ENCODE peak calls at places on chromosomes 3 and 15, in nine cellular contexts. S is lower lobe of right lung; R is NCI-H748 treated with DMSO at 0.1 percent for 48 hours; D is HT1080; O is stimulated activated naive B cell treated with anti-CD40 and anti-IgM and Interleukin-4, amounts not matched to agents 10 μg/mL and 1 μg/mL and 100 μg/mL, for 72 hours; P is chondrocyte; C is endothelial cell; H is stimulated activated CD8-positive, alpha-beta memory T cell treated with anti-CD3 and anti-CD28 coated beads, Interleukin-15, amount 100 ng/mL, for 24 hours; W is Right ventricle myocardium superior. Y is an unnamed sample.

GRCh38 chr3:169034401-169034800 is 629.1 kb downstream of the MECOM start:
- DNase-seq in R (no peak), H (no peak), O (no peak), D (peak), S (no peak), C (no peak), W (no peak), P (no peak), Y (no peak)

GRCh38 chr3:192917258-192917507 is 473 bp downstream of the MB21D2 start:
- DNase-seq in C (peak), H (no peak), S (no peak), R (no peak), P (no peak), W (no peak), O (no peak), D (no peak), Y (no peak)

GRCh38 chr3:187987919-187988318 is 166.0 kb upstream of the LPP start:
- DNase-seq in S (no peak), D (no peak), W (no peak), C (no peak), P (no peak), R (no peak), H (no peak), O (no peak), Y (no peak)

GRCh38 chr15:77768107-77768506 is 135.4 kb upstream of the LINGO1 start:
- DNase-seq in R (no peak), W (no peak), H (no peak), S (no peak), D (no peak), C (no peak), P (no peak), O (no peak), Y (no peak)

GRCh38 chr3:126315083-126315658 is 42.0 kb downstream of the KLF15 start:
- DNase-seq in W (no peak), P (no peak), D (no peak), O (no peak), H (no peak), S (no peak), R (no peak), C (no peak), Y (no peak)

GRCh38 chr3:22040150-22040549 is 289.1 kb upstream of the ZNF385D start:
- DNase-seq in C (no peak), D (no peak), P (no peak), S (no peak), H (no peak), R (no peak), O (no peak), W (no peak), Y (no peak)

GRCh38 chr15:39312984-39313383 is 267.9 kb upstream of the THBS1 start:
- DNase-seq in P (no peak), D (no peak), R (no peak), C (no peak), W (no peak), S (no peak), O (no peak), H (no peak), Y (peak)

GRCh38 chr3:108862865-108863798 is 40.5 kb downstream of the TRAT1 start:
- DNase-seq in O (no peak), W (no peak), H (no peak), P (no peak), D (peak), S (no peak), R (no peak), C (no peak), Y (no peak)

GRCh38 chr3:40073310-40074007 is 236.0 kb upstream of the EIF1B start:
- DNase-seq in O (no peak), C (peak), S (no peak), W (no peak), R (no peak), D (peak), H (no peak), P (no peak), Y (no peak)

GRCh38 chr3:125185758-125186245 is 26.7 kb downstream of the SLC12A8 start:
- DNase-seq in W (no peak), C (no peak), H (no peak), O (no peak), R (no peak), P (no peak), D (no peak), S (no peak), Y (no peak)

GRCh38 chr3:172317984-172318383 is 130.3 kb downstream of the GHSR start:
- DNase-seq in R (no peak), S (peak), D (peak), C (no peak), W (peak), P (no peak), H (no peak), O (no peak), Y (no peak)

GRCh38 chr15:61339526-61339925 is 110.4 kb upstream of the RORA start:
- DNase-seq in R (no peak), P (no peak), W (no peak), D (no peak), H (no peak), C (no peak), S (no peak), O (no peak), Y (no peak)

GRCh38 chr15:80709542-80709941 is 14.4 kb downstream of the ABHD17C start:
- DNase-seq in H (no peak), C (no peak), W (no peak), D (no peak), P (no peak), S (peak), O (no peak), R (peak), Y (no peak)

GRCh38 chr3:64684715-64685261 is 3.0 kb downstream of the ADAMTS9 start:
- DNase-seq in D (peak), W (peak), O (no peak), P (no peak), S (peak), C (peak), H (no peak), R (no peak), Y (no peak)

GRCh38 chr3:32154180-32154579 is 47.8 kb downstream of the GPD1L start:
- DNase-seq in S (no peak), C (peak), W (no peak), R (no peak), P (no peak), D (peak), H (no peak), O (no peak), Y (no peak)

GRCh38 chr15:88624156-88624970 is 3.2 kb downstream of the AEN start:
- DNase-seq in C (peak), R (no peak), W (no peak), P (no peak), S (no peak), O (peak), D (peak), H (no peak), Y (no peak)

GRCh38 chr3:197202694-197203093 is 95.7 kb downstream of the DLG1 start:
- DNase-seq in O (no peak), W (no peak), C (no peak), P (no peak), D (no peak), R (no peak), S (no peak), H (no peak), Y (no peak)

GRCh38 chr3:127440384-127440783 is 150.1 kb downstream of the TPRA1 start:
- DNase-seq in W (no peak), R (no peak), D (no peak), P (peak), O (no peak), S (no peak), C (no peak), H (no peak), Y (no peak)

GRCh38 chr15:96411056-96412031 is 80.8 kb downstream of the NR2F2 start:
- DNase-seq in C (no peak), W (no peak), H (no peak), P (no peak), R (no peak), D (no peak), S (no peak), O (no peak), Y (no peak)

GRCh38 chr3:187274977-187275338 is 16.6 kb downstream of the MASP1 start:
- DNase-seq in D (peak), C (no peak), S (no peak), H (no peak), R (no peak), W (no peak), O (no peak), P (no peak), Y (peak)

GRCh38 chr15:36323607-36324006 is 255.8 kb upstream of the CDIN1 start:
- DNase-seq in H (no peak), C (no peak), S (no peak), W (no peak), P (no peak), R (no peak), O (no peak), D (peak), Y (no peak)

GRCh38 chr3:178193846-178194245 is 342.4 kb upstream of the KCNMB2 start:
- DNase-seq in O (no peak), R (no peak), C (no peak), P (no peak), S (no peak), H (no peak), W (no peak), D (peak), Y (no peak)

GRCh38 chr3:157159037-157159761 is 748 bp downstream of the CCNL1 start:
- DNase-seq in R (no peak), C (peak), P (no peak), O (peak), W (peak), D (peak), S (peak), H (peak), Y (no peak)

GRCh38 chr15:82538961-82539689 is 1.1 kb downstream of the RPS17 start:
- DNase-seq in S (no peak), P (no peak), R (no peak), C (no peak), O (no peak), D (no peak), H (no peak), W (peak), Y (no peak)

GRCh38 chr3:186644683-186645082 is 4.5 kb downstream of the FETUB start:
- DNase-seq in D (no peak), O (no peak), H (no peak), P (no peak), R (no peak), W (no peak), S (no peak), C (no peak), Y (no peak)

GRCh38 chr3:5058463-5058862 is 63.6 kb upstream of the ARL8B start:
- DNase-seq in R (no peak), H (no peak), S (no peak), D (no peak), C (no peak), O (no peak), P (no peak), W (no peak), Y (no peak)

GRCh38 chr15:61228025-61228901 is 839 bp downstream of the RORA start:
- DNase-seq in D (peak), S (peak), P (no peak), O (no peak), R (no peak), W (peak), H (no peak), C (peak), Y (no peak)

GRCh38 chr3:18499256-18499655 is 74.1 kb upstream of the SATB1 start:
- DNase-seq in O (peak), W (no peak), P (no peak), S (no peak), D (no peak), H (no peak), C (no peak), R (no peak), Y (no peak)

GRCh38 chr15:30905821-30906220 is 2.1 kb downstream of the FAN1 start:
- DNase-seq in W (no peak), R (no peak), P (no peak), D (no peak), S (no peak), O (no peak), C (no peak), H (no peak), Y (no peak)

GRCh38 chr15:90214553-90215205 is 13.5 kb downstream of the SEMA4B start:
- DNase-seq in O (peak), R (no peak), S (no peak), W (no peak), H (no peak), P (no peak), C (no peak), D (peak), Y (no peak)

GRCh38 chr3:138974467-138974866 is 27.4 kb downstream of the FOXL2NB start:
- DNase-seq in O (no peak), S (no peak), C (no peak), W (no peak), P (no peak), D (peak), H (no peak), R (no peak), Y (no peak)

GRCh38 chr3:12993022-12993622 is 80.1 kb downstream of the IQSEC1 start:
- DNase-seq in R (no peak), W (peak), D (no peak), P (no peak), S (no peak), C (no peak), H (no peak), O (no peak), Y (peak)

GRCh38 chr3:189839576-189839975 is 208.4 kb downstream of the TP63 start:
- DNase-seq in R (no peak), C (no peak), P (no peak), D (peak), H (no peak), O (no peak), W (no peak), S (no peak), Y (no peak)

Y was measured in iPS DF 19.7.